ENCODE peak calls at places on chromosomes 11 and 22, in five cellular contexts. W is heart left ventricle, I is left lung, F is pancreas, L is mesendoderm. V is an unnamed sample.

GRCh38 chr11:114243461-114244372 is 52.5 kb upstream of the NNMT start:
- DNase-seq in F (no peak), L (no peak), I (no peak), W (peak), V (peak)

GRCh38 chr11:117144477-117145392 is 648 bp downstream of the PAFAH1B2 start:
- DNase-seq in L (peak), I (peak), F (peak), W (peak), V (peak)

GRCh38 chr11:88103337-88104206 is 71.7 kb downstream of the RAB38 start:
- DNase-seq in F (no peak), L (peak), W (peak), I (peak), V (no peak)

GRCh38 chr11:96257036-96257435 is 86.0 kb downstream of the MAML2 start:
- DNase-seq in I (no peak), W (no peak), L (no peak), F (no peak), V (no peak)

GRCh38 chr11:2464451-2465165 is 19.8 kb downstream of the KCNQ1 start:
- DNase-seq in F (peak), L (no peak), I (no peak), W (no peak), V (no peak)

GRCh38 chr22:22372063-22372462 is 127.5 kb downstream of the VPREB1 start:
- DNase-seq in I (no peak), L (no peak), W (no peak), F (no peak), V (no peak)

GRCh38 chr22:22535662-22536061 is 15.6 kb upstream of the ZNF280A start:
- DNase-seq in I (no peak), W (no peak), F (no peak), L (no peak), V (no peak)

GRCh38 chr22:36330655-36331305 is 57.0 kb downstream of the MYH9 start:
- DNase-seq in L (peak), F (no peak), I (no peak), W (peak), V (peak)

GRCh38 chr11:17415523-17416104 is 27.2 kb upstream of the KCNJ11 start:
- DNase-seq in I (no peak), W (no peak), L (no peak), F (no peak), V (no peak)

GRCh38 chr11:92087916-92088537 is 136.6 kb upstream of the FAT3 start:
- DNase-seq in F (no peak), L (no peak), W (no peak), I (no peak), V (no peak)

GRCh38 chr11:130068986-130069683 is 559 bp upstream of the APLP2 start:
- DNase-seq in W (peak), L (peak), I (no peak), F (peak), V (peak)

GRCh38 chr11:79227308-79227707 is 213.5 kb downstream of the TENM4 start:
- DNase-seq in W (no peak), L (peak), F (no peak), I (no peak), V (no peak)

GRCh38 chr11:83715927-83716525 is 429.9 kb upstream of the CCDC90B start:
- DNase-seq in W (no peak), I (no peak), L (no peak), F (no peak), V (no peak)

GRCh38 chr11:102620179-102620578 is 5.0 kb downstream of the MMP20 start:
- DNase-seq in I (no peak), F (no peak), L (no peak), W (no peak), V (no peak)
- H3K27ac ChIP-seq in I (peak), F (no peak), L (no peak), W (no peak), V (no peak)

GRCh38 chr11:46916669-46917108 is 1.7 kb downstream of the LRP4 start:
- DNase-seq in I (no peak), L (peak), F (peak), W (peak), V (peak)

GRCh38 chr11:46916251-46916650 is 2.1 kb downstream of the LRP4 start:
- DNase-seq in I (no peak), W (no peak), L (no peak), F (no peak), V (no peak)

GRCh38 chr11:46918778-46919513 is 596 bp upstream of the LRP4 start:
- DNase-seq in I (no peak), W (no peak), F (no peak), L (peak), V (no peak)

GRCh38 chr11:46918087-46918751 is at the start of gene LRP4:
- DNase-seq in I (no peak), L (peak), W (peak), F (peak), V (peak)

GRCh38 chr11:46917109-46918086 is 952 bp downstream of the LRP4 start:
- DNase-seq in L (no peak), I (no peak), W (no peak), F (peak), V (no peak)
- H3K4me3 ChIP-seq in L (peak), I (peak), W (peak), F (peak), V (peak)

GRCh38 chr22:39431216-39431801 is 25.5 kb upstream of the MGAT3 start:
- DNase-seq in W (no peak), I (no peak), F (no peak), L (no peak), V (no peak)
- H3K27ac ChIP-seq in W (peak), I (peak), F (peak), L (no peak), V (peak)

GRCh38 chr22:50696251-50696798 is 23.7 kb downstream of the SHANK3 start:
- DNase-seq in L (no peak), W (no peak), F (peak), I (peak), V (no peak)

GRCh38 chr22:50695421-50696250 is 23.0 kb downstream of the SHANK3 start:
- DNase-seq in W (no peak), I (peak), F (no peak), L (no peak), V (peak)

GRCh38 chr22:50698546-50698945 is 25.9 kb downstream of the SHANK3 start:
- DNase-seq in I (peak), W (no peak), L (no peak), F (peak), V (peak)

GRCh38 chr22:50697667-50698506 is 25.3 kb downstream of the SHANK3 start:
- DNase-seq in L (no peak), W (no peak), F (peak), I (peak), V (peak)

GRCh38 chr22:50696799-50697561 is 24.4 kb downstream of the SHANK3 start:
- DNase-seq in I (peak), F (peak), W (no peak), L (peak), V (peak)
- H3K4me3 ChIP-seq in I (peak), F (peak), W (peak), L (no peak), V (peak)

GRCh38 chr22:49948958-49949913 is 11.3 kb upstream of the PIM3 start:
- DNase-seq in F (peak), L (no peak), I (peak), W (no peak), V (no peak)
- H3K27ac ChIP-seq in F (peak), L (no peak), I (peak), W (no peak), V (no peak)